ENCODE peak calls at places on chromosome 2, in seven cellular contexts. One of them, this sample, is unnamed.

GRCh38 chr2:25009954-25010353 is 31.9 kb upstream of the EFR3B start:
- DNase-seq in IMR-90: no peak
- DNase-seq in mammary epithelial cell: no peak
- DNase-seq in mesendoderm: no peak
- DNase-seq in GM12878: no peak
- DNase-seq in kidney: no peak
- DNase-seq in mesenchymal stem cell: no peak
- DNase-seq in this sample: no peak

GRCh38 chr2:32963941-32964340 is 17.2 kb downstream of the LTBP1 start:
- DNase-seq in mammary epithelial cell: no peak
- DNase-seq in GM12878: no peak
- DNase-seq in IMR-90: peak
- DNase-seq in mesendoderm: no peak
- DNase-seq in kidney: no peak
- DNase-seq in mesenchymal stem cell: no peak
- DNase-seq in this sample: peak

GRCh38 chr2:121810959-121811853 is 55.8 kb downstream of the TSN start:
- DNase-seq in mesendoderm: peak
- DNase-seq in kidney: no peak
- DNase-seq in GM12878: no peak
- DNase-seq in mesenchymal stem cell: peak
- DNase-seq in mammary epithelial cell: peak
- DNase-seq in IMR-90: peak
- DNase-seq in this sample: peak

GRCh38 chr2:98895221-98895620 is 40.8 kb downstream of the CRACDL start:
- DNase-seq in mammary epithelial cell: no peak
- DNase-seq in mesenchymal stem cell: no peak
- DNase-seq in IMR-90: no peak
- DNase-seq in GM12878: no peak
- DNase-seq in kidney: peak
- DNase-seq in mesendoderm: no peak
- DNase-seq in this sample: no peak

GRCh38 chr2:144508162-144508765 is 11.7 kb downstream of the ZEB2 start:
- DNase-seq in IMR-90: no peak
- DNase-seq in mesenchymal stem cell: no peak
- DNase-seq in GM12878: no peak
- DNase-seq in mesendoderm: no peak
- DNase-seq in mammary epithelial cell: no peak
- DNase-seq in kidney: peak
- DNase-seq in this sample: no peak

GRCh38 chr2:77479395-77479794 is 42.8 kb downstream of the LRRTM4 start:
- DNase-seq in mesendoderm: no peak
- DNase-seq in mammary epithelial cell: no peak
- DNase-seq in mesenchymal stem cell: peak
- DNase-seq in GM12878: no peak
- DNase-seq in kidney: no peak
- DNase-seq in IMR-90: no peak
- DNase-seq in this sample: no peak

GRCh38 chr2:163884416-163884815 is 148.6 kb upstream of the FIGN start:
- DNase-seq in mesendoderm: no peak
- DNase-seq in kidney: no peak
- DNase-seq in mammary epithelial cell: no peak
- DNase-seq in GM12878: no peak
- DNase-seq in IMR-90: no peak
- DNase-seq in mesenchymal stem cell: peak
- DNase-seq in this sample: no peak

GRCh38 chr2:8573234-8573941 is 108.5 kb upstream of the ID2 start:
- DNase-seq in mesenchymal stem cell: no peak
- DNase-seq in GM12878: no peak
- DNase-seq in mammary epithelial cell: no peak
- DNase-seq in IMR-90: no peak
- DNase-seq in kidney: no peak
- DNase-seq in mesendoderm: peak
- DNase-seq in this sample: no peak

GRCh38 chr2:74425523-74425922 is 4.0 kb downstream of the WDR54 start:
- DNase-seq in IMR-90: no peak
- DNase-seq in mammary epithelial cell: peak
- DNase-seq in kidney: no peak
- DNase-seq in mesendoderm: no peak
- DNase-seq in mesenchymal stem cell: no peak
- DNase-seq in GM12878: no peak
- DNase-seq in this sample: no peak

GRCh38 chr2:16320716-16321115 is 344.9 kb downstream of the CYRIA start:
- DNase-seq in IMR-90: no peak
- DNase-seq in GM12878: no peak
- DNase-seq in mesendoderm: peak
- DNase-seq in mammary epithelial cell: no peak
- DNase-seq in kidney: no peak
- DNase-seq in mesenchymal stem cell: no peak
- DNase-seq in this sample: no peak

GRCh38 chr2:74575320-74575719 is 20.8 kb downstream of the DOK1 start:
- DNase-seq in IMR-90: no peak
- DNase-seq in kidney: no peak
- DNase-seq in mesendoderm: no peak
- DNase-seq in mammary epithelial cell: no peak
- DNase-seq in mesenchymal stem cell: no peak
- DNase-seq in GM12878: no peak
- DNase-seq in this sample: no peak

GRCh38 chr2:219433666-219434467 is 776 bp upstream of the SPEG start:
- DNase-seq in mesendoderm: peak
- DNase-seq in mammary epithelial cell: no peak
- DNase-seq in IMR-90: peak
- DNase-seq in GM12878: no peak
- DNase-seq in mesenchymal stem cell: peak
- DNase-seq in kidney: no peak
- DNase-seq in this sample: peak

GRCh38 chr2:207683879-207684627 is 27.4 kb upstream of the CCNYL1 start:
- DNase-seq in mesendoderm: no peak
- DNase-seq in GM12878: no peak
- DNase-seq in mesenchymal stem cell: peak
- DNase-seq in mammary epithelial cell: peak
- DNase-seq in kidney: no peak
- DNase-seq in IMR-90: peak
- DNase-seq in this sample: peak

GRCh38 chr2:70084973-70085710 is 2.1 kb upstream of the PCBP1 start:
- DNase-seq in kidney: no peak
- DNase-seq in mesenchymal stem cell: no peak
- DNase-seq in mesendoderm: peak
- DNase-seq in IMR-90: no peak
- DNase-seq in GM12878: peak
- DNase-seq in mammary epithelial cell: peak
- DNase-seq in this sample: no peak

GRCh38 chr2:240508832-240509545 is 48.8 kb downstream of the ANKMY1 start:
- DNase-seq in GM12878: no peak
- DNase-seq in mammary epithelial cell: no peak
- DNase-seq in mesendoderm: no peak
- DNase-seq in kidney: no peak
- DNase-seq in IMR-90: no peak
- DNase-seq in mesenchymal stem cell: no peak
- DNase-seq in this sample: no peak

GRCh38 chr2:180314086-180314485 is 307.0 kb upstream of the CWC22 start:
- DNase-seq in mammary epithelial cell: no peak
- DNase-seq in GM12878: no peak
- DNase-seq in mesendoderm: no peak
- DNase-seq in IMR-90: peak
- DNase-seq in kidney: no peak
- DNase-seq in mesenchymal stem cell: no peak
- DNase-seq in this sample: peak

DNA sequence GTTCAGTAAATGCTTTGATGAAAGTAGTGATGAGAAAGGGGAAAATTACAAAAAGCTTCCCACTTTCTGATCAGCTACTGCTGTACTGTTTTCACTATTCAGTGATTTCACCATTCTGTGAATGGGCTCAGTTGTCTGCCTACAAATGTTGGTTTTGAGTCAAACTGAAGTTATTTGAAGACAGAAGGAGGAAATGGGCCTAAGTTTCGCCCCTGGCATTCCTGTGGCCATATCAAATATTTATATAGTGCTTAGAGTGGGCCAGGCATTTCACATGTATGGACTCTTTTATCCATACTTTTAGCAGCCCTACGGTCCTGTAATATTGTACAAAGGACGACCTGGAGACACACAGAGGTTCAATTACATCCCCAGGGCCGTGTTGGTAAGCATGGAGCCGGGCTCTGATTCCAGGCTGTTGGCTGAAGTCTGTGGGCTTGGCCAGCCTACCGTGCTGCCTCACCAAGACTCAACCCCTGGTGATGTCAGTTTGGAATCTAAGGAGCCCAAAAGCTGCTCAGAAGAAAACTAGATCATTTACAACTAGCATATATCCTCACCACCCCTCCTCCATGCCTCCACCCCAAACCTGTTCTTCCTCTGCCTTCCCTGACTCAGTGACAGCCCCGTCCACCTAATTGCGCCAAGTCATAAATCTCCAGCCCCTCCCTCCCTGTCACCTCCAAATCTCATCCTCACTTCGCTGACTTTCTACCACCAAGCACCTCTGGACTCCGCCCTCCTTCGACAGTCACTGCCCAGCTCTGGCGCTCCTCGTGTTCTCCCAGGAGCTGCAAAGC is 10.1 kb upstream of the GRHL1 start:
- DNase-seq in mammary epithelial cell: peak
- DNase-seq in mesendoderm: peak
- DNase-seq in IMR-90: peak
- DNase-seq in kidney: no peak
- DNase-seq in mesenchymal stem cell: peak
- DNase-seq in GM12878: no peak
- DNase-seq in this sample: peak
- H3K9ac ChIP-seq in mammary epithelial cell: no peak
- H3K9ac ChIP-seq in mesendoderm: no peak
- H3K9ac ChIP-seq in IMR-90: no peak
- H3K9ac ChIP-seq in kidney: no peak
- H3K9ac ChIP-seq in mesenchymal stem cell: peak
- H3K9ac ChIP-seq in GM12878: no peak
- H3K9ac ChIP-seq in this sample: no peak

GRCh38 chr2:6392966-6393365 is 472.7 kb downstream of the CMPK2 start:
- DNase-seq in mesendoderm: no peak
- DNase-seq in mammary epithelial cell: no peak
- DNase-seq in mesenchymal stem cell: no peak
- DNase-seq in IMR-90: no peak
- DNase-seq in GM12878: no peak
- DNase-seq in kidney: no peak
- DNase-seq in this sample: peak

GRCh38 chr2:6392354-6392753 is 473.4 kb downstream of the CMPK2 start:
- DNase-seq in mammary epithelial cell: no peak
- DNase-seq in IMR-90: no peak
- DNase-seq in GM12878: no peak
- DNase-seq in mesenchymal stem cell: no peak
- DNase-seq in mesendoderm: no peak
- DNase-seq in kidney: no peak
- DNase-seq in this sample: no peak

GRCh38 chr2:6394266-6394665 is 471.4 kb downstream of the CMPK2 start:
- DNase-seq in mesendoderm: no peak
- DNase-seq in GM12878: no peak
- DNase-seq in IMR-90: no peak
- DNase-seq in mammary epithelial cell: no peak
- DNase-seq in mesenchymal stem cell: no peak
- DNase-seq in kidney: no peak
- DNase-seq in this sample: no peak
- H3K4me3 ChIP-seq in mesendoderm: no peak
- H3K4me3 ChIP-seq in GM12878: no peak
- H3K4me3 ChIP-seq in IMR-90: no peak
- H3K4me3 ChIP-seq in mammary epithelial cell: no peak
- H3K4me3 ChIP-seq in mesenchymal stem cell: no peak
- H3K4me3 ChIP-seq in kidney: no peak
- H3K4me3 ChIP-seq in this sample: no peak

DNA sequence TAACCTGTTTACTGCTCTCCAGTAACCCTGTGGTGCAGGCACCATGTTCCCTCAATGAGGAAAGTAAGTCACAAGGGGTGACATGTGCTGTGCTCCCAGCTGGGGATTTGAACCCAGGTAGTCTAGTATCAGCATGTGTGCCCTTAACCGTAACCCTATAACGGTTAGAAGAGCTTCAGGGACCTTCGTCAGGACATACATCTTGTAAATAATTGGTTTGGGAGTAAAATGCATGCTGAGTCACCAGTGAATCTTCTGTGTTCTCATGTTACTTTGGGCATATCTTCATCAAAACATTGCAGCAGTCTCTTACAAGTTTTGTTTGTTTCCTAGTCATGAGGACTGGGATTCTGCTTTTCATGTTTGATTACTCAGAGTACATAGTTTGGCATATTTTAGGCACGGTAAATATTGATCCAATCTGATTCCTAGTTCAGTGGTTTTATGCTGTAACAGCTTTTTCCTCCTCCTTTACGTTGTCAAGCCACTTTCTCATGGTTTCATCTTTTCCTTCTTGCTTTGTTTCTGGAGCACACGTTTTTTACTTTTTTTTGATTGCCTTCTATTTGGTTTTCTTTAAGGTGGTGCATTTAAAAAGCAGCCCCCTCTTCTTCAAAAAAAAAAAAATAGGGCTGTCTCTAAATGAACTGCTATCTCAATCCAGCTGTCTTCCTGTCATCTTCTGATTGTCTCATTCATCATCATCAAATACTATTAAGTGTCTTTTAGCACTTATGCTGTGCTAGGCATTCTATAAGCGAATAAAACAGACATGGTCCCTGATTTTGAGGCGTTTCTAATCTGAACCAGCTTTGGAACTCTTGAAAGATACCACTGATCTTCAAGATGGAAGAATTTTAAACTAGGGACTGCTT is 50.4 kb downstream of the CLIP4 start:
- DNase-seq in mammary epithelial cell: peak
- DNase-seq in mesenchymal stem cell: peak
- DNase-seq in GM12878: no peak
- DNase-seq in kidney: no peak
- DNase-seq in mesendoderm: peak
- DNase-seq in IMR-90: peak
- DNase-seq in this sample: peak
- H3K9ac ChIP-seq in mammary epithelial cell: no peak
- H3K9ac ChIP-seq in mesenchymal stem cell: peak
- H3K9ac ChIP-seq in GM12878: no peak
- H3K9ac ChIP-seq in kidney: no peak
- H3K9ac ChIP-seq in mesendoderm: no peak
- H3K9ac ChIP-seq in IMR-90: no peak
- H3K9ac ChIP-seq in this sample: no peak

GRCh38 chr2:150080115-150080514 is 407.4 kb downstream of the RND3 start:
- DNase-seq in IMR-90: peak
- DNase-seq in mammary epithelial cell: peak
- DNase-seq in GM12878: no peak
- DNase-seq in kidney: no peak
- DNase-seq in mesenchymal stem cell: peak
- DNase-seq in mesendoderm: no peak
- DNase-seq in this sample: peak

GRCh38 chr2:150076281-150076680 is 411.2 kb downstream of the RND3 start:
- DNase-seq in mammary epithelial cell: peak
- DNase-seq in GM12878: no peak
- DNase-seq in mesenchymal stem cell: peak
- DNase-seq in kidney: no peak
- DNase-seq in IMR-90: peak
- DNase-seq in mesendoderm: no peak
- DNase-seq in this sample: peak

DNA sequence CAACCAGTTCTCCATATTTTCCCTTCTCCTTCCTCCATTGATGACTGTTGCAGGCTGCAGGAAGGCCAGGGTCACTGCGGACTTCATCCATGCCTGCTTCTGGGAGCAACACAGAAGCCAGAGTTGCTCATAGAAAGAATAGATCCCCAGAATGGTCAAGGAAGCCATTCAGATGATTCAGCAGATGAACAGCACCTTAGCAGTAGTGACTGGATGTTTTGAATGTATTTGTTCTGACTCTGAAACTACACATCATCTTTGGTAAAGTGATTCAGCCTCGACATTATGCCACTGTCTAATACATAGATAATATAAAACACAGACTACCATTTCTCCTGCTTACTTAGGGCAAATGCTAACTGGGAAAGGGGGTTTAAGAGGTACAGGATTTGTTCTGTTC is 411.6 kb downstream of the RND3 start:
- DNase-seq in IMR-90: peak
- DNase-seq in mammary epithelial cell: peak
- DNase-seq in kidney: no peak
- DNase-seq in mesendoderm: no peak
- DNase-seq in mesenchymal stem cell: no peak
- DNase-seq in GM12878: no peak
- DNase-seq in this sample: peak
- H3K4me3 ChIP-seq in IMR-90: no peak
- H3K4me3 ChIP-seq in mammary epithelial cell: no peak
- H3K4me3 ChIP-seq in kidney: no peak
- H3K4me3 ChIP-seq in mesendoderm: no peak
- H3K4me3 ChIP-seq in mesenchymal stem cell: peak
- H3K4me3 ChIP-seq in GM12878: no peak
- H3K4me3 ChIP-seq in this sample: no peak

This sample was measured in adipocyte.